ENCODE peak calls at places on chromosomes 13 and 19, in ten cellular contexts. One of them, this sample, is unnamed.

GRCh38 chr13:32947886-32948285 is 68.3 kb upstream of the KL start:
- DNase-seq in nephron progenitor cell: no peak
- DNase-seq in upper lobe of left lung: no peak
- DNase-seq in mucosa of descending colon: no peak
- DNase-seq in dorsolateral prefrontal cortex: peak; percentile 35
- DNase-seq in PC-9: no peak
- DNase-seq in choroid plexus epithelial cell: no peak
- DNase-seq in progenitor cell of endocrine pancreas: no peak
- DNase-seq in cardiac muscle cell: no peak
- DNase-seq in endodermal cell: no peak
- DNase-seq in this sample: no peak

GRCh38 chr19:50162988-50163387 is at the start of gene IZUMO2:
- DNase-seq in nephron progenitor cell: no peak
- DNase-seq in upper lobe of left lung: no peak
- DNase-seq in mucosa of descending colon: no peak
- DNase-seq in dorsolateral prefrontal cortex: no peak
- DNase-seq in PC-9: no peak
- DNase-seq in choroid plexus epithelial cell: no peak
- DNase-seq in progenitor cell of endocrine pancreas: no peak
- DNase-seq in cardiac muscle cell: no peak
- DNase-seq in endodermal cell: peak; percentile 70
- DNase-seq in this sample: no peak

GRCh38 chr13:112968910-112969691 is at the start of gene MCF2L:
- DNase-seq in nephron progenitor cell: peak; percentile 56
- DNase-seq in upper lobe of left lung: peak; percentile 71
- DNase-seq in mucosa of descending colon: peak; percentile 64
- DNase-seq in dorsolateral prefrontal cortex: peak; percentile 41
- DNase-seq in PC-9: peak; percentile 58
- DNase-seq in choroid plexus epithelial cell: peak; percentile 60
- DNase-seq in progenitor cell of endocrine pancreas: no peak
- DNase-seq in cardiac muscle cell: peak; percentile 56
- DNase-seq in endodermal cell: peak; percentile 83
- DNase-seq in this sample: peak; percentile 30

GRCh38 chr19:56712609-56713008 is 41.1 kb upstream of the ZNF835 start:
- DNase-seq in nephron progenitor cell: no peak
- DNase-seq in upper lobe of left lung: no peak
- DNase-seq in mucosa of descending colon: no peak
- DNase-seq in dorsolateral prefrontal cortex: peak; percentile 85
- DNase-seq in PC-9: no peak
- DNase-seq in choroid plexus epithelial cell: no peak
- DNase-seq in progenitor cell of endocrine pancreas: no peak
- DNase-seq in cardiac muscle cell: no peak
- DNase-seq in endodermal cell: no peak
- DNase-seq in this sample: no peak

GRCh38 chr19:6779204-6779603 is 6.7 kb downstream of the VAV1 start:
- DNase-seq in nephron progenitor cell: no peak
- DNase-seq in upper lobe of left lung: no peak
- DNase-seq in mucosa of descending colon: no peak
- DNase-seq in dorsolateral prefrontal cortex: no peak
- DNase-seq in PC-9: no peak
- DNase-seq in choroid plexus epithelial cell: no peak
- DNase-seq in progenitor cell of endocrine pancreas: no peak
- DNase-seq in cardiac muscle cell: no peak
- DNase-seq in endodermal cell: no peak
- DNase-seq in this sample: no peak

GRCh38 chr13:48507024-48507423 is 25.9 kb downstream of the RCBTB2 start:
- DNase-seq in nephron progenitor cell: no peak
- DNase-seq in upper lobe of left lung: no peak
- DNase-seq in mucosa of descending colon: no peak
- DNase-seq in dorsolateral prefrontal cortex: no peak
- DNase-seq in PC-9: no peak
- DNase-seq in choroid plexus epithelial cell: no peak
- DNase-seq in progenitor cell of endocrine pancreas: no peak
- DNase-seq in cardiac muscle cell: no peak
- DNase-seq in endodermal cell: no peak
- DNase-seq in this sample: no peak

GRCh38 chr13:52832268-52832667 is 16.2 kb downstream of the PCDH8 start:
- DNase-seq in nephron progenitor cell: no peak
- DNase-seq in upper lobe of left lung: no peak
- DNase-seq in mucosa of descending colon: no peak
- DNase-seq in dorsolateral prefrontal cortex: no peak
- DNase-seq in PC-9: no peak
- DNase-seq in choroid plexus epithelial cell: no peak
- DNase-seq in progenitor cell of endocrine pancreas: no peak
- DNase-seq in cardiac muscle cell: peak; percentile 14
- DNase-seq in endodermal cell: peak; percentile 28
- DNase-seq in this sample: no peak

GRCh38 chr19:5983367-5983955 is 5.5 kb upstream of the RANBP3 start:
- DNase-seq in nephron progenitor cell: no peak
- DNase-seq in upper lobe of left lung: no peak
- DNase-seq in mucosa of descending colon: no peak
- DNase-seq in dorsolateral prefrontal cortex: no peak
- DNase-seq in PC-9: no peak
- DNase-seq in choroid plexus epithelial cell: no peak
- DNase-seq in progenitor cell of endocrine pancreas: no peak
- DNase-seq in cardiac muscle cell: no peak
- DNase-seq in endodermal cell: no peak
- DNase-seq in this sample: no peak

GRCh38 chr19:17136617-17137016 is 61.0 kb downstream of the MYO9B start:
- DNase-seq in nephron progenitor cell: no peak
- DNase-seq in upper lobe of left lung: no peak
- DNase-seq in mucosa of descending colon: no peak
- DNase-seq in dorsolateral prefrontal cortex: no peak
- DNase-seq in PC-9: no peak
- DNase-seq in choroid plexus epithelial cell: no peak
- DNase-seq in progenitor cell of endocrine pancreas: no peak
- DNase-seq in cardiac muscle cell: no peak
- DNase-seq in endodermal cell: no peak
- DNase-seq in this sample: no peak

GRCh38 chr19:17346109-17346671 is 8.8 kb downstream of the GTPBP3 start:
- DNase-seq in nephron progenitor cell: peak; percentile 89
- DNase-seq in upper lobe of left lung: peak; percentile 77
- DNase-seq in mucosa of descending colon: peak; percentile 88
- DNase-seq in dorsolateral prefrontal cortex: peak; percentile 70
- DNase-seq in PC-9: peak; percentile 79
- DNase-seq in choroid plexus epithelial cell: peak; percentile 68
- DNase-seq in progenitor cell of endocrine pancreas: peak; percentile 71
- DNase-seq in cardiac muscle cell: peak; percentile 77
- DNase-seq in endodermal cell: peak; percentile 95
- DNase-seq in this sample: peak; percentile 90

DNA sequence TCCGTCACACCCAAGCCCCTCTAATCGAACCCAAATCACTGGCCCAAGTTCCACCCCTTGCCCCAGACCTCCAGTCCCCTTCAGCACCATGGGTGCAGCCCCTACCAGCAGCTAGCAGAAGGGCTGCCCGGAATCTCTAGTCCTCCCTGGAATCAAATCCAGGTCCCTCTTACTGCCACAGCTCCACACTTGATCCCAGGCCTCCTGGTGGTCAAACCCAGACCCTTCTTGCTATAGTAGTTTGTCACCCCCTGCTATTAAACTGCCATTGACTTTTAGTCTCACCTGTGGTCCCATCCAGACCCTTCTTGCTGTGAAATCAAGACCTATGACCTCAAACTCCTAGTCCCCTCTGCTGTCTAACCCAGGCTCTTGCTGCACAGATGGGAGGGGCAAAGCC is 8.7 kb downstream of the HIPK4 start:
- DNase-seq in nephron progenitor cell: no peak
- DNase-seq in upper lobe of left lung: no peak
- DNase-seq in mucosa of descending colon: no peak
- DNase-seq in dorsolateral prefrontal cortex: no peak
- DNase-seq in PC-9: no peak
- DNase-seq in choroid plexus epithelial cell: no peak
- DNase-seq in progenitor cell of endocrine pancreas: no peak
- DNase-seq in cardiac muscle cell: no peak
- DNase-seq in endodermal cell: peak; percentile 72
- DNase-seq in this sample: no peak
- TF ChIP-seq CTCF in nephron progenitor cell: no peak
- TF ChIP-seq CTCF in upper lobe of left lung: no peak
- TF ChIP-seq CTCF in mucosa of descending colon: no peak
- TF ChIP-seq CTCF in dorsolateral prefrontal cortex: no peak
- TF ChIP-seq CTCF in PC-9: no peak
- TF ChIP-seq CTCF in choroid plexus epithelial cell: peak; percentile 37
- TF ChIP-seq CTCF in progenitor cell of endocrine pancreas: peak; percentile 20
- TF ChIP-seq CTCF in cardiac muscle cell: no peak
- TF ChIP-seq CTCF in endodermal cell: peak; percentile 72
- TF ChIP-seq CTCF in this sample: peak; percentile 34

GRCh38 chr19:55451522-55452380 is 8.7 kb upstream of the SHISA7 start:
- DNase-seq in nephron progenitor cell: peak; percentile 58
- DNase-seq in upper lobe of left lung: no peak
- DNase-seq in mucosa of descending colon: no peak
- DNase-seq in dorsolateral prefrontal cortex: peak; percentile 77
- DNase-seq in PC-9: no peak
- DNase-seq in choroid plexus epithelial cell: no peak
- DNase-seq in progenitor cell of endocrine pancreas: no peak
- DNase-seq in cardiac muscle cell: no peak
- DNase-seq in endodermal cell: peak; percentile 67
- DNase-seq in this sample: no peak

GRCh38 chr19:55454787-55455243 is 6.6 kb downstream of the ISOC2 start:
- DNase-seq in nephron progenitor cell: peak; percentile 69
- DNase-seq in upper lobe of left lung: no peak
- DNase-seq in mucosa of descending colon: peak; percentile 46
- DNase-seq in dorsolateral prefrontal cortex: peak; percentile 58
- DNase-seq in PC-9: peak; percentile 54
- DNase-seq in choroid plexus epithelial cell: peak; percentile 59
- DNase-seq in progenitor cell of endocrine pancreas: no peak
- DNase-seq in cardiac muscle cell: peak; percentile 54
- DNase-seq in endodermal cell: peak; percentile 89
- DNase-seq in this sample: peak; percentile 54

GRCh38 chr19:55453861-55454260 is 7.6 kb downstream of the ISOC2 start:
- DNase-seq in nephron progenitor cell: no peak
- DNase-seq in upper lobe of left lung: no peak
- DNase-seq in mucosa of descending colon: no peak
- DNase-seq in dorsolateral prefrontal cortex: no peak
- DNase-seq in PC-9: no peak
- DNase-seq in choroid plexus epithelial cell: no peak
- DNase-seq in progenitor cell of endocrine pancreas: no peak
- DNase-seq in cardiac muscle cell: no peak
- DNase-seq in endodermal cell: no peak
- DNase-seq in this sample: no peak

GRCh38 chr19:55451163-55451521 is 8.0 kb upstream of the SHISA7 start:
- DNase-seq in nephron progenitor cell: no peak
- DNase-seq in upper lobe of left lung: no peak
- DNase-seq in mucosa of descending colon: no peak
- DNase-seq in dorsolateral prefrontal cortex: no peak
- DNase-seq in PC-9: no peak
- DNase-seq in choroid plexus epithelial cell: no peak
- DNase-seq in progenitor cell of endocrine pancreas: no peak
- DNase-seq in cardiac muscle cell: no peak
- DNase-seq in endodermal cell: peak; percentile 67
- DNase-seq in this sample: no peak

DNA sequence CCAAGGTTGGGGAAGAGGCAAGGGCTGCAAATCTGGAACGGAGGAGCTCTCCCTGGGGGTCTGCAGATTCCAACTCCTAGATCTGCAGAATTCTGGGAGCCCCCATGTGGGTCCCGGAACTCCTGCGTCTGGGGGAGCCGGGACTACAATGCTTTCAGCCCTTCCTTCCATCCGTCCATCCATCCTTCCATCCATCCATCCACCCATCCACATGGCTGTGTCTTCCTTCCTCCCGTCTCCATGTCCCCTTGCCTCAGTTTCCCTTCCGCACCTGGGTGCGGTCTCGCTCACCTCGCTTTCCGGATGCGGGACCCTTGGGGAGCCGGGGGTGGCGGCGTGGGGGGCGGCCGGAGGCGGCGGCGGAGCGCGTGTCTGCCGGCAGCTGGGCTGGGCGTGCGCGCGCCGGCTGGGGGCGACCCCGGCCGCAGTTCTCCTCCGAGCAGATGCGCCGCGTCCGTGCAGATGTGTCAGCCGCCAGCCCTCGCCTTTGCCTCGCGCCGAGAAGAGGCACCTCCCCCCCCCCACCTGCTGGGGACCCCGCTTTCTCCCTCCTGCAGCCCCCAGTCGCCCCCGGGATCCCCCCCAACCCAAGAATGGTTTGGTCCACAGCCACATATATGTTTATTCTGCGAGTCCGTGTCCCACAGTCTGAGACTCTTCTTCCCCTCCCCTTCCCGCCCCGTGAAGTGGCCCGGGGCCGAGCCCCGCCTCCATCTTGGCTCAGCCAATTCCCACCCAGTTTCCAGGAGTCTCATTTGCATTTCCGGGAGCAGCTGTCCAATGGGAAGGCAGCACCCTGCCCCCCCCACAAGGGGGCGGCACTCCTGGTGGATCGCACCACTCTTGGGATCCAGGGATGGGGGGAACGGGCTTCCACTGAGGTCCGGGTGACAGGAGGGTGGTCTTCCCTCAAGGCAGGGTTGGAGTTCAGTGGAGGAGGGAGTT is 8.8 kb downstream of the ISOC2 start:
- DNase-seq in nephron progenitor cell: peak; percentile 90
- DNase-seq in upper lobe of left lung: no peak
- DNase-seq in mucosa of descending colon: peak; percentile 56
- DNase-seq in dorsolateral prefrontal cortex: peak; percentile 96
- DNase-seq in PC-9: no peak
- DNase-seq in choroid plexus epithelial cell: peak; percentile 90
- DNase-seq in progenitor cell of endocrine pancreas: peak; percentile 45
- DNase-seq in cardiac muscle cell: peak; percentile 91
- DNase-seq in endodermal cell: peak; percentile 96
- DNase-seq in this sample: peak; percentile 73
- TF ChIP-seq CTCF in nephron progenitor cell: no peak
- TF ChIP-seq CTCF in upper lobe of left lung: no peak
- TF ChIP-seq CTCF in mucosa of descending colon: no peak
- TF ChIP-seq CTCF in dorsolateral prefrontal cortex: peak; percentile 39
- TF ChIP-seq CTCF in PC-9: peak; percentile 38
- TF ChIP-seq CTCF in choroid plexus epithelial cell: peak; percentile 23
- TF ChIP-seq CTCF in progenitor cell of endocrine pancreas: peak; percentile 7
- TF ChIP-seq CTCF in cardiac muscle cell: no peak
- TF ChIP-seq CTCF in endodermal cell: peak; percentile 14
- TF ChIP-seq CTCF in this sample: no peak

GRCh38 chr19:10074153-10074552 is 12.0 kb upstream of the SHFL start:
- DNase-seq in nephron progenitor cell: no peak
- DNase-seq in upper lobe of left lung: no peak
- DNase-seq in mucosa of descending colon: no peak
- DNase-seq in dorsolateral prefrontal cortex: no peak
- DNase-seq in PC-9: no peak
- DNase-seq in choroid plexus epithelial cell: peak; percentile 50
- DNase-seq in progenitor cell of endocrine pancreas: no peak
- DNase-seq in cardiac muscle cell: no peak
- DNase-seq in endodermal cell: no peak
- DNase-seq in this sample: no peak
- TF ChIP-seq CTCF in nephron progenitor cell: peak; percentile 33
- TF ChIP-seq CTCF in upper lobe of left lung: no peak
- TF ChIP-seq CTCF in mucosa of descending colon: no peak
- TF ChIP-seq CTCF in dorsolateral prefrontal cortex: no peak
- TF ChIP-seq CTCF in PC-9: peak; percentile 58
- TF ChIP-seq CTCF in choroid plexus epithelial cell: peak; percentile 40
- TF ChIP-seq CTCF in progenitor cell of endocrine pancreas: peak; percentile 19
- TF ChIP-seq CTCF in cardiac muscle cell: peak; percentile 28
- TF ChIP-seq CTCF in endodermal cell: peak; percentile 55
- TF ChIP-seq CTCF in this sample: peak; percentile 55

DNA sequence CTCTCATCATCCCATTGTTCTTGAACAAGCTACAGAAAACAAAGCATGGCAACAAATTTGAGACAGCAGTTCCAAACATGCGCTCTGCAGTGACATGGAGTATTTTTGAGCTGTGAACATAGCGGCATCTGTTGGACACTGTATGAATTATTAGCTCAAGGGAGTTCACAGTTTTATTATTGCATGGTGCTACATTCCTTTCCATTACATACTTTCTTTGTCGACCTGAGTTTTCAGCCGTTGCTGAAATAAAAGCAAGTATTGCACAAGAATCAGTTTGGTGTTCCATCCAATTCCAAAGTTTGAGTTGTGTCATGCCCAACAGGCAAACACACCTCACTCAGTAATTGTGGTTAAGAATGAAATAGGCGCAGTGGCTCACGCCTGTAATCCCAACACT is 30.1 kb upstream of the METTL21C start:
- DNase-seq in nephron progenitor cell: no peak
- DNase-seq in upper lobe of left lung: no peak
- DNase-seq in mucosa of descending colon: peak; percentile 32
- DNase-seq in dorsolateral prefrontal cortex: no peak
- DNase-seq in PC-9: peak; percentile 12
- DNase-seq in choroid plexus epithelial cell: peak; percentile 90
- DNase-seq in progenitor cell of endocrine pancreas: no peak
- DNase-seq in cardiac muscle cell: peak; percentile 3
- DNase-seq in endodermal cell: no peak
- DNase-seq in this sample: no peak
- TF ChIP-seq CTCF in nephron progenitor cell: no peak
- TF ChIP-seq CTCF in upper lobe of left lung: peak; percentile 53
- TF ChIP-seq CTCF in mucosa of descending colon: no peak
- TF ChIP-seq CTCF in dorsolateral prefrontal cortex: peak; percentile 53
- TF ChIP-seq CTCF in PC-9: peak; percentile 78
- TF ChIP-seq CTCF in choroid plexus epithelial cell: peak; percentile 74
- TF ChIP-seq CTCF in progenitor cell of endocrine pancreas: no peak
- TF ChIP-seq CTCF in cardiac muscle cell: peak; percentile 42
- TF ChIP-seq CTCF in endodermal cell: no peak
- TF ChIP-seq CTCF in this sample: no peak

This sample was measured in neural crest cell.